ENCODE peak calls at places on chromosomes 11 and 22, in six cellular contexts. D is Peyer's patch; P is stimulated activated CD8-positive, alpha-beta memory T cell treated with anti-CD3 and anti-CD28 coated beads, Interleukin-12 subunit alpha, Interleukin-12 subunit beta, amount 100 ng/mL, for 1 hour; J is NCI-H82; E is NCI-H2029 treated with DMSO at 0.1 percent for 48 hours; N is HCT116. S is an unnamed sample.
A peak's percentile ranks its signal among the peaks of the same experiment; 100 is the strongest.

GRCh38 chr11:25252854-25253253 is 756.0 kb downstream of the LUZP2 start:
- DNase-seq in E (no peak), J (no peak), N (no peak), D (no peak), P (no peak), S (no peak)

GRCh38 chr22:25447067-25447688 is 117.3 kb upstream of the GRK3 start:
- DNase-seq in P (no peak), N (no peak), D (no peak), J (peak; percentile 25), E (no peak), S (no peak)

GRCh38 chr22:23072035-23072910 is 2.0 kb downstream of the GNAZ start:
- DNase-seq in J (no peak), D (no peak), N (no peak), E (no peak), P (no peak), S (no peak)

GRCh38 chr11:32561835-32562234 is 21.8 kb upstream of the EIF3M start:
- DNase-seq in J (no peak), N (no peak), E (no peak), D (no peak), P (no peak), S (no peak)

GRCh38 chr11:96827164-96827563 is 437.4 kb downstream of the JRKL start:
- DNase-seq in D (no peak), N (no peak), P (no peak), J (peak; percentile 62), E (no peak), S (no peak)

GRCh38 chr11:41320233-41320993 is 139.0 kb downstream of the LRRC4C start:
- DNase-seq in P (no peak), J (no peak), D (no peak), N (no peak), E (no peak), S (no peak)

GRCh38 chr22:48850658-48851287 is 976.9 kb downstream of the BRD1 start:
- DNase-seq in D (no peak), J (no peak), E (no peak), P (no peak), N (no peak), S (no peak)

GRCh38 chr22:37169412-37169811 is 18.6 kb downstream of the C1QTNF6 start:
- DNase-seq in D (no peak), J (no peak), P (no peak), E (no peak), N (no peak), S (no peak)

GRCh38 chr11:128379587-128380279 is 207.6 kb downstream of the ETS1 start:
- DNase-seq in N (no peak), P (peak; percentile 4), J (no peak), E (no peak), D (no peak), S (no peak)

GRCh38 chr11:60118333-60118732 is 29.9 kb downstream of the MS4A2 start:
- DNase-seq in J (peak; percentile 9), E (no peak), D (no peak), N (no peak), P (no peak), S (no peak)

GRCh38 chr22:29369460-29369859 is 18.9 kb downstream of the AP1B1 start:
- DNase-seq in N (no peak), D (no peak), P (no peak), E (no peak), J (no peak), S (peak; percentile 72)

GRCh38 chr11:57303990-57304579 is 20.7 kb downstream of the TNKS1BP1 start:
- DNase-seq in J (peak; percentile 94), N (no peak), P (no peak), E (peak; percentile 76), D (no peak), S (no peak)

GRCh38 chr22:33114570-33114969 is 56.4 kb upstream of the SYN3 start:
- DNase-seq in J (no peak), P (no peak), D (no peak), N (no peak), E (no peak), S (no peak)

GRCh38 chr11:12813371-12814225 is 139.4 kb downstream of the TEAD1 start:
- DNase-seq in D (no peak), E (no peak), N (no peak), P (no peak), J (peak; percentile 7), S (no peak)

GRCh38 chr22:24809331-24809730 is 3.3 kb downstream of the SGSM1 start:
- DNase-seq in N (no peak), E (no peak), J (no peak), D (no peak), P (no peak), S (no peak)

S was measured in H9.